ENCODE peak calls at places on chromosome 2, in nine cellular contexts. K, R, J, U, Q, L, O, Z and H are unnamed samples.

GRCh38 chr2:134227666-134228065 is 26.2 kb upstream of the MGAT5 start:
- DNase-seq in U (no peak), L (no peak), K (no peak), O (no peak), R (no peak), Q (no peak), J (no peak), Z (no peak), H (no peak)

GRCh38 chr2:226135861-226136548 is 663.6 kb downstream of the IRS1 start:
- DNase-seq in R (no peak), Q (no peak), Z (no peak), U (no peak), K (no peak), L (no peak), J (no peak), O (no peak), H (no peak)

GRCh38 chr2:179860255-179861026 is 971 bp downstream of the ZNF385B start:
- DNase-seq in O (no peak), K (peak; percentile 41), J (no peak), R (no peak), U (no peak), L (no peak), Q (no peak), Z (no peak), H (no peak)

GRCh38 chr2:78264130-78264529 is 742.0 kb upstream of the LRRTM4 start:
- DNase-seq in Z (no peak), R (no peak), L (no peak), U (no peak), J (no peak), Q (no peak), K (no peak), O (no peak), H (no peak)

GRCh38 chr2:10289352-10289751 is 13.4 kb upstream of the HPCAL1 start:
- DNase-seq in K (no peak), J (no peak), U (no peak), L (no peak), Q (no peak), Z (no peak), R (no peak), O (no peak), H (no peak)

GRCh38 chr2:9554841-9555337 is 741 bp downstream of the ADAM17 start:
- DNase-seq in J (no peak), K (no peak), Z (peak; percentile 3), Q (no peak), R (peak; percentile 70), U (peak; percentile 91), O (peak; percentile 21), L (peak; percentile 80), H (peak; percentile 80)

GRCh38 chr2:241568738-241569137 is 10.2 kb downstream of the BOK start:
- DNase-seq in R (no peak), O (no peak), J (no peak), K (no peak), Z (no peak), Q (no peak), L (no peak), U (no peak), H (no peak)

GRCh38 chr2:11065833-11066232 is 89.4 kb upstream of the SLC66A3 start:
- DNase-seq in U (no peak), L (no peak), J (no peak), K (no peak), Q (no peak), O (no peak), Z (no peak), R (no peak), H (no peak)

GRCh38 chr2:218095853-218096252 is 26.8 kb downstream of the RUFY4 start:
- DNase-seq in R (no peak), Q (no peak), L (no peak), U (no peak), O (no peak), Z (no peak), J (no peak), K (no peak), H (no peak)

GRCh38 chr2:133194777-133195335 is 373.4 kb downstream of the NCKAP5 start:
- DNase-seq in Z (no peak), J (no peak), O (no peak), K (no peak), U (no peak), L (no peak), R (no peak), Q (no peak), H (no peak)

GRCh38 chr2:98761267-98761781 is 30.4 kb upstream of the MGAT4A start:
- DNase-seq in Q (no peak), L (no peak), O (peak; percentile 72), R (no peak), U (no peak), K (no peak), Z (no peak), J (peak; percentile 68), H (no peak)

GRCh38 chr2:42964444-42965081 is 172.2 kb upstream of the HAAO start:
- DNase-seq in L (peak; percentile 98), K (no peak), R (peak; percentile 72), O (no peak), U (peak; percentile 95), Q (no peak), Z (no peak), J (no peak), H (peak; percentile 87)

GRCh38 chr2:236997086-236997485 is 88.6 kb upstream of the COPS8 start:
- DNase-seq in J (no peak), Q (no peak), U (no peak), R (no peak), O (no peak), L (peak; percentile 57), Z (no peak), K (no peak), H (no peak)

GRCh38 chr2:202317080-202317859 is 51.7 kb downstream of the NOP58 start:
- DNase-seq in R (peak; percentile 64), U (peak; percentile 69), Z (no peak), Q (no peak), J (no peak), O (no peak), K (no peak), L (peak; percentile 93), H (peak; percentile 83)